ENCODE peak calls at places on chromosomes 1 and 21, in five cellular contexts. L is H9, U is fibroblast of lung, D is mesenchymal stem cell, I is IMR-90. O is an unnamed sample. For H3K27me3, the result is how much of the 10 kb centered on the place peaks cover.

GRCh38 chr1:25051504-25051903 is 121.4 kb upstream of the RUNX3 start:
- DNase-seq in L (no peak), U (no peak), D (no peak), I (no peak), O (no peak)

GRCh38 chr21:28393279-28393678 is 599.4 kb downstream of the LTN1 start:
- DNase-seq in L (no peak), U (peak), D (no peak), I (peak), O (no peak)

GRCh38 chr1:100164226-100164625 is 13.8 kb downstream of the LRRC39 start:
- DNase-seq in L (no peak), U (peak), D (peak), I (peak), O (peak)

GRCh38 chr21:42058631-42059111 is 12.4 kb upstream of the UMODL1 start:
- DNase-seq in L (no peak), U (no peak), D (no peak), I (no peak), O (no peak)

GRCh38 chr1:19758227-19758830 is 41.4 kb downstream of the TMCO4 start:
- DNase-seq in L (no peak), U (peak), D (peak), I (peak), O (peak)

GRCh38 chr1:92975551-92976232 is 14.4 kb upstream of the DIPK1A start:
- DNase-seq in L (no peak), U (no peak), D (no peak), I (no peak), O (no peak)

GRCh38 chr1:218344814-218345672 is at the start of gene TGFB2:
- DNase-seq in L (peak), U (peak), D (peak), I (peak), O (peak)

GRCh38 chr1:234309598-234310459 is 63.4 kb upstream of the COA6 start:
- DNase-seq in L (peak), U (peak), D (peak), I (peak), O (peak)

GRCh38 chr1:193556042-193556441 is 369.6 kb upstream of the B3GALT2 start:
- DNase-seq in L (no peak), U (no peak), D (no peak), I (no peak), O (no peak)

GRCh38 chr1:150512846-150513245 is 2.7 kb upstream of the FALEC start:
- DNase-seq in L (no peak), U (no peak), D (peak), I (no peak), O (no peak)

GRCh38 chr1:205568469-205569361 is 63.1 kb downstream of the ELK4 start:
- DNase-seq in L (no peak), U (peak), D (no peak), I (no peak), O (peak)

GRCh38 chr1:25623731-25624130 is 7.1 kb downstream of the MAN1C1 start:
- DNase-seq in L (no peak), U (no peak), D (no peak), I (no peak), O (no peak)

GRCh38 chr1:201396859-201397464 is 2.2 kb downstream of the LAD1 start:
- DNase-seq in L (no peak), U (no peak), D (no peak), I (no peak), O (no peak)

GRCh38 chr1:162644986-162645314 is 12.7 kb downstream of the DDR2 start:
- DNase-seq in L (no peak), U (no peak), D (no peak), I (no peak), O (no peak)

GRCh38 chr1:78176448-78176847 is 130.7 kb downstream of the GIPC2 start:
- DNase-seq in L (no peak), U (peak), D (peak), I (peak), O (peak)

GRCh38 chr1:201282931-201283829 is at the start of gene PKP1:
- DNase-seq in L (peak), U (peak), D (no peak), I (peak), O (peak)

GRCh38 chr1:238377280-238377919 is 486.7 kb upstream of the ZP4 start:
- DNase-seq in L (peak), U (no peak), D (no peak), I (no peak), O (peak)

GRCh38 chr1:63116016-63116415 is 206.4 kb upstream of the FOXD3 start:
- DNase-seq in L (no peak), U (no peak), D (no peak), I (no peak), O (no peak)

GRCh38 chr1:12604114-12604874 is 13.7 kb downstream of the DHRS3 start:
- DNase-seq in L (no peak), U (peak), D (peak), I (peak), O (no peak)

GRCh38 chr1:231194843-231195516 is 33.1 kb downstream of the TRIM67 start:
- DNase-seq in L (no peak), U (no peak), D (no peak), I (no peak), O (no peak)

GRCh38 chr1:231196307-231196706 is 34.4 kb downstream of the TRIM67 start:
- DNase-seq in L (no peak), U (no peak), D (no peak), I (no peak), O (no peak)

GRCh38 chr1:231194476-231194842 is 32.6 kb downstream of the TRIM67 start:
- DNase-seq in L (no peak), U (no peak), D (no peak), I (no peak), O (no peak)

GRCh38 chr1:231192620-231193163 is 30.8 kb downstream of the TRIM67 start:
- DNase-seq in L (no peak), U (peak), D (no peak), I (no peak), O (no peak)

GRCh38 chr1:231193710-231194340 is 32.0 kb downstream of the TRIM67 start:
- DNase-seq in L (no peak), U (no peak), D (no peak), I (no peak), O (no peak)
- H3K27me3 ChIP-seq in L (under half), U (under half), D (under half), I (under half), O (under half)

DNA sequence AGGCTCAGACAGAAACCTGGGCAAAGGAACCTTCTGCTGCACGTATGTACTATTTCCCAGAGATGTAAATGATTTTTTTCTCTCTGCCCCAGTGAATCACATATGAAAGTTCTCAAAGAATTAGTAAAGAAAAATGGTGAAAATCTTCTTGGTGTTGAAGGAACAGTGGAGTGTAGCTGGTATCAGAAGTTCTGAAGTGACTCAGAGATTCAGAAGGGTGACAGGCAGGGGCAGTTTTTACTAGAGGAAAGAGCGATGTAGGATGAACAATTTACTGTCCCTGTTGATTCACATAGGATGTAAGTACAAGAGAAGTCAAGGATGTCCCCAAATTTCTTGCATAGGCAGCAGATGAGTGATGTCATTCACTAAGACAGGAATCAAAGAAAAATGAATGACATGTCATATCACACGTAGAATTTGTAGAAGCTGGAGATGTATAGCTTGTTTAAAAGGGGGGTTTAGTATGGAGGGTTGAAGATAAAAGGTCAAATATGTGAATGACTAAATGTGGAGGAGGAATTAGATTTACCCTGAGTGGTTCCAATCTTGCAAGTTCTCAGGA is 26.4 kb downstream of the WLS start:
- DNase-seq in L (no peak), U (no peak), D (no peak), I (no peak), O (no peak)
- H3K4me2 ChIP-seq in L (no peak), U (no peak), D (no peak), I (no peak), O (no peak)

DNA sequence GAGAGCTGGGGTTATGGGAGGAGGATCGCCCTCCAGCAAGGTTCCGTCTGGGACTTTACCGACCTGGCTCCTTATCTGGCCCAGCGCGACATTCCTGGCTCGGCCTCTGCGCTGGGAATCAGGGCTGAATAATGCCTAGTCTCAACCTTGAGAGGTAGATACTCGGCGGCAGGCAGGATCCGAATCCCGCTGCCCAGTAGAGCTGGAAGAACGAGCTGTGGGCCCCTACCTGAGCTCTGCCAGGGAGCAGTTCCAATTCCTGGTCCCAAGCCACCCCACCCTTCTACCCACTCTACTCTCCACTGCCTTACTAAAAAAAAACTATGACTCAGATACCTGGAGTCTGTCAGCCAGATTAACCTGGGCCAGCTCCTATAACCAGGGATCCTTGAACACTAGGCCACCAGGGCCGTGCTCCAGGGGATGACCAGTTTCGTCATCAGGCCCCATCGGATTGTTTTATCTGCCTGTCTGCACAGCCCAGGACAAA is 53.6 kb downstream of the RHBG start:
- DNase-seq in L (no peak), U (no peak), D (no peak), I (no peak), O (no peak)
- H3K27me3 ChIP-seq in L (under half), U (half or more), D (half or more), I (half or more), O (half or more)

GRCh38 chr21:36681117-36681631 is 17.7 kb upstream of the SIM2 start:
- DNase-seq in L (no peak), U (no peak), D (no peak), I (no peak), O (no peak)

GRCh38 chr21:36672737-36673136 is 26.2 kb upstream of the SIM2 start:
- DNase-seq in L (no peak), U (no peak), D (no peak), I (no peak), O (no peak)

GRCh38 chr21:36676039-36676950 is 22.6 kb upstream of the SIM2 start:
- DNase-seq in L (no peak), U (no peak), D (no peak), I (no peak), O (peak)

DNA sequence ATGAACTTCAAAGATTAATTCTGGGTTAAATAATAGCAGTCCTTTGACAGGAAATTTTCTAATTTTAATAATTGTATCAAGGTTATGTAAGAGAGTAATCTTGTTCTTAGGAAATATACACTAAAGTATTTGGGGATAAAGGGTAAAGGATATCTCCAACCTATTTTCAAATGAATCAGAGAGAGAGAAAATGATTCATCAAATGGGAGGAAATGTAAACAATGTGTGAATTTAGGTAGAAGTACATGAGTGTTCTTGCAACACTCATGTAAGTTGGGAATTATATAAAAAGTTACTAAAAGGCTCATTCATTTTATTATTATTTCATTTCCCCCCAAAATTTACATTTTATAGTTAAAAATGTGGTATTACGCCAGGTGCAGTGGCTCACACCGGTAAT is 20.4 kb upstream of the SIM2 start:
- DNase-seq in L (no peak), U (no peak), D (no peak), I (no peak), O (no peak)
- H3K4me2 ChIP-seq in L (no peak), U (no peak), D (no peak), I (no peak), O (no peak)

O was measured in neural progenitor cell.